ENCODE peak calls at places on chromosome 3, in ten cellular contexts. W, C, V, M, D, B, O, P, G and K are unnamed samples.

GRCh38 chr3:72212396-72212795 is 427.4 kb upstream of the PROK2 start:
- DNase-seq in B (no peak), W (no peak), P (no peak), M (no peak), D (no peak), C (no peak), O (no peak), V (no peak), G (no peak), K (no peak)

GRCh38 chr3:27554706-27555105 is 70.5 kb upstream of the SLC4A7 start:
- DNase-seq in G (no peak), P (no peak), O (no peak), W (no peak), M (no peak), B (no peak), V (no peak), C (no peak), D (no peak), K (no peak)

GRCh38 chr3:185215873-185216586 is 37.8 kb downstream of the EHHADH start:
- DNase-seq in D (no peak), O (no peak), C (no peak), M (no peak), P (no peak), B (peak), G (no peak), W (no peak), V (no peak), K (peak)

GRCh38 chr3:150319900-150320299 is 88.2 kb upstream of the TSC22D2 start:
- DNase-seq in V (no peak), W (no peak), O (no peak), B (peak), G (no peak), D (no peak), C (peak), P (no peak), M (no peak), K (peak)

GRCh38 chr3:150286390-150287147 is 121.5 kb upstream of the TSC22D2 start:
- DNase-seq in V (no peak), O (no peak), C (no peak), P (no peak), B (peak), M (no peak), G (no peak), D (peak), W (peak), K (peak)

GRCh38 chr3:107973152-107973551 is 117.7 kb downstream of the CD47 start:
- DNase-seq in O (no peak), W (no peak), G (no peak), V (no peak), C (no peak), D (no peak), P (no peak), M (no peak), B (peak), K (peak)

GRCh38 chr3:184565421-184566211 is 4.0 kb downstream of the EPHB3 start:
- DNase-seq in D (no peak), O (no peak), V (peak), M (no peak), W (peak), P (peak), C (peak), G (peak), B (peak), K (peak)

GRCh38 chr3:161035711-161036110 is 69.4 kb downstream of the B3GALNT1 start:
- DNase-seq in C (peak), P (no peak), B (no peak), M (no peak), O (no peak), D (no peak), W (no peak), G (no peak), V (no peak), K (no peak)

GRCh38 chr3:47907784-47908183 is 104.8 kb downstream of the DHX30 start:
- DNase-seq in M (no peak), C (no peak), V (no peak), G (no peak), B (no peak), D (no peak), P (no peak), O (no peak), W (no peak), K (peak)

GRCh38 chr3:12350151-12350813 is 61.4 kb downstream of the PPARG start:
- DNase-seq in D (no peak), W (no peak), G (no peak), B (no peak), P (no peak), C (no peak), M (no peak), O (no peak), V (no peak), K (no peak)

GRCh38 chr3:37170097-37170496 is 4.3 kb downstream of the LRRFIP2 start:
- DNase-seq in V (no peak), G (no peak), O (no peak), P (no peak), M (no peak), D (no peak), B (no peak), W (no peak), C (no peak), K (no peak)

GRCh38 chr3:125055165-125055912 is 458 bp downstream of the HEG1 start:
- DNase-seq in W (peak), V (peak), B (no peak), O (peak), C (no peak), D (peak), P (no peak), M (no peak), G (peak), K (no peak)

GRCh38 chr3:96069065-96069464 is 745.3 kb upstream of the EPHA6 start:
- DNase-seq in C (no peak), B (no peak), M (no peak), O (no peak), P (peak), D (no peak), V (no peak), W (no peak), G (no peak), K (no peak)

GRCh38 chr3:171328419-171329082 is 131.7 kb downstream of the TNIK start:
- DNase-seq in B (peak), P (peak), M (no peak), V (peak), G (peak), C (no peak), O (no peak), W (peak), D (peak), K (no peak)

GRCh38 chr3:141646760-141647561 is 91.1 kb upstream of the RNF7 start:
- DNase-seq in O (peak), B (peak), V (no peak), G (no peak), C (peak), M (no peak), D (no peak), P (no peak), W (peak), K (peak)

GRCh38 chr3:161273589-161274218 is 52.6 kb downstream of the NMD3 start:
- DNase-seq in C (peak), M (no peak), V (no peak), D (peak), G (no peak), O (no peak), W (no peak), P (no peak), B (peak), K (no peak)

GRCh38 chr3:123321806-123322205 is 120.1 kb downstream of the SEC22A start:
- DNase-seq in B (no peak), M (no peak), W (no peak), C (no peak), P (no peak), O (no peak), G (peak), D (no peak), V (peak), K (no peak)

GRCh38 chr3:139906441-139906840 is 28.5 kb upstream of the CLSTN2 start:
- DNase-seq in G (no peak), M (no peak), O (no peak), W (peak), P (no peak), D (no peak), B (peak), V (no peak), C (peak), K (peak)

GRCh38 chr3:11690863-11691833 is 47.4 kb upstream of the VGLL4 start:
- DNase-seq in V (no peak), B (peak), C (peak), D (no peak), G (no peak), P (no peak), W (peak), M (no peak), O (no peak), K (peak)

GRCh38 chr3:121649645-121650044 is 11.1 kb downstream of the HCLS1 start:
- DNase-seq in M (no peak), W (no peak), D (no peak), P (no peak), B (peak), C (no peak), V (no peak), O (no peak), G (no peak), K (peak)

GRCh38 chr3:81592101-81592500 is 169.3 kb downstream of the GBE1 start:
- DNase-seq in P (no peak), W (no peak), V (no peak), O (no peak), C (no peak), D (no peak), G (no peak), B (peak), M (no peak), K (peak)

GRCh38 chr3:155391104-155391503 is 97.6 kb upstream of the STRIT1 start:
- DNase-seq in G (no peak), M (no peak), C (no peak), O (no peak), V (no peak), P (no peak), D (no peak), B (no peak), W (no peak), K (no peak)

GRCh38 chr3:33131328-33132018 is 17.7 kb downstream of the CRTAP start:
- DNase-seq in M (no peak), O (no peak), W (peak), G (no peak), P (no peak), B (peak), D (peak), V (no peak), C (peak), K (peak)

GRCh38 chr3:169811606-169812123 is 1.0 kb upstream of the LRRIQ4 start:
- DNase-seq in C (peak), O (no peak), B (peak), G (no peak), W (no peak), V (no peak), P (no peak), M (no peak), D (no peak), K (no peak)

GRCh38 chr3:105513042-105513441 is 146.3 kb downstream of the ALCAM start:
- DNase-seq in P (no peak), G (no peak), D (no peak), M (no peak), B (peak), O (no peak), W (no peak), C (peak), V (no peak), K (peak)

DNA sequence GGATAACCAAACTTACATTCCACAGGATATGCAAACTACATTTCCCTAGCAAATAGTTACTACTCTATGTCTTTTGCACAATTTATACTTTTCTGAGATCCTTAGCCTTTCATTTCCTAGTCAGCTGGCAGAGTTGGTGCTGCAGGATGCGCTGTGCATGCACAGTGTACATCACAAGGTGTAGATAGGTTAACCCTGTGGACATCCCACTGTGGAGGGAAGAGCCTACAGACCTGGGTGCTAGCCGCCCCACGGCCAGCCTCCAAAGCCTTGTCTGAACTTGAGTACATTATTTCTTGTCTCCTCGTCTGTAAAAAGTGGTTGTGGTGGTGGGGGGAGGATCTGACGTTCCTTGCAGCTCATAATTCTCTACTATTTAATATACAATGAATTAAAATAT is 3.5 kb downstream of the TNFSF10 start:
- DNase-seq in B (no peak), W (no peak), P (no peak), G (no peak), M (no peak), D (no peak), C (no peak), O (no peak), V (no peak), K (no peak)
- H3K27ac ChIP-seq in B (no peak), W (no peak), P (peak), G (peak), M (peak), D (no peak), C (no peak), O (no peak), V (peak), K (no peak)

GRCh38 chr3:177481329-177481728 is 284.0 kb upstream of the TBL1XR1 start:
- DNase-seq in V (no peak), B (no peak), C (no peak), D (no peak), M (no peak), P (no peak), O (no peak), W (no peak), G (no peak), K (no peak)

GRCh38 chr3:177484926-177485325 is 287.6 kb upstream of the TBL1XR1 start:
- DNase-seq in V (no peak), M (no peak), C (no peak), O (no peak), G (no peak), W (no peak), P (no peak), B (no peak), D (no peak), K (no peak)

GRCh38 chr3:177484206-177484605 is 286.9 kb upstream of the TBL1XR1 start:
- DNase-seq in B (no peak), G (no peak), P (no peak), W (no peak), D (no peak), C (no peak), O (no peak), V (no peak), M (no peak), K (no peak)

GRCh38 chr3:177482048-177482741 is 284.9 kb upstream of the TBL1XR1 start:
- DNase-seq in C (no peak), D (no peak), O (no peak), P (no peak), B (peak), W (no peak), V (no peak), G (no peak), M (no peak), K (no peak)

DNA sequence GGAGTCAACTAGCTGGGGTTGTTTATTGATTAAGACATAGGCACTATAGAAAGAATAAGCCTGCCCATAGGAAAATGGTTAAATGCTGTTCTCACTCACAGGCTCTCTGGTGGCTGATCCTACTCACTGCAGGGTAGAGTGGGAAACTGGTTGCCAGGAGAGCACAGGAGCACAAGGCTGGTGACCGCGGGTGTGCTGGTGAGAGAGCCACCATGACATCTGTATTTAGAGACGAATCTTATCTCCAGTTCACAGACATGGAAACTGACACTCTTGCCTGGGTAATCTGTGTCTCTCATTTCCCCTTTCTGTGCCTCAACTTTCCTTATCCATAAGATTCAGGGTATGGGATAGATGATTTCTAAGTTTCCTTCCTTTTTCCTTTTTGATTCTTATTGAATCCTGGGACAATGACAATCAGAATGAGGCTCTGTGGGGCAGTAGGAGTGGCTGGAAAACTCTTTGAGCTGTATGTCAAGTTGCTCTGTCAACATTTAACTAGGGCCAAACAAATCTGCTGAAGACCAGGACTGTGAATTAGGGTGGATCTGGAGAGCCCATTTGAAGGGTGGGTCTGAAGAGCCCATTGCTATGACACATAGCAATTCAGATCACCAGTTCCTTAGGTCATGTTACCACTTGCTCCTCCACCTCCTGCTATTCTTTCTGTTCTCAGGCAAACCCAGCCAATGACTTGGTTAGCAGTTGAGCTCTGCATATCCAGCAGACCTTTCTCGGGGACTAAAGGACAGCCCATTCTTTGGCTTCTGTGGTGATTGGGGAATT is 286.1 kb upstream of the TBL1XR1 start:
- DNase-seq in W (peak), D (no peak), C (no peak), V (no peak), M (no peak), O (no peak), P (no peak), G (no peak), B (peak), K (peak)
- H3K27ac ChIP-seq in W (peak), D (no peak), C (no peak), V (no peak), M (no peak), O (no peak), P (no peak), G (no peak), B (no peak), K (peak)

GRCh38 chr3:159785276-159785675 is 203.4 kb upstream of the IL12A start:
- DNase-seq in P (no peak), W (no peak), M (no peak), O (no peak), G (no peak), D (no peak), C (peak), B (peak), V (no peak), K (peak)
- H3K27ac ChIP-seq in P (no peak), W (no peak), M (no peak), O (no peak), G (no peak), D (no peak), C (peak), B (peak), V (no peak), K (peak)

GRCh38 chr3:182713743-182714517 is 79.4 kb upstream of the ATP11B start:
- DNase-seq in P (no peak), C (peak), W (no peak), B (peak), O (no peak), D (peak), G (no peak), V (no peak), M (no peak), K (peak)

GRCh38 chr3:182711853-182712252 is 81.5 kb upstream of the ATP11B start:
- DNase-seq in G (no peak), P (no peak), B (no peak), W (no peak), O (no peak), C (no peak), D (no peak), V (no peak), M (no peak), K (no peak)

GRCh38 chr3:182716114-182716688 is 77.1 kb upstream of the ATP11B start:
- DNase-seq in C (no peak), G (no peak), P (no peak), M (no peak), B (no peak), W (no peak), V (no peak), O (no peak), D (no peak), K (no peak)

GRCh38 chr3:182717216-182717615 is 76.1 kb upstream of the ATP11B start:
- DNase-seq in P (no peak), B (peak), O (no peak), V (no peak), D (no peak), M (no peak), W (no peak), C (no peak), G (no peak), K (peak)

GRCh38 chr3:182715006-182715405 is 78.3 kb upstream of the ATP11B start:
- DNase-seq in C (no peak), M (no peak), D (no peak), B (no peak), G (no peak), P (no peak), O (no peak), V (no peak), W (no peak), K (no peak)
- H3K27ac ChIP-seq in C (no peak), M (no peak), D (no peak), B (no peak), G (no peak), P (no peak), O (no peak), V (no peak), W (no peak), K (no peak)

GRCh38 chr3:187292631-187293513 is 1.3 kb upstream of the MASP1 start:
- DNase-seq in O (peak), D (no peak), M (no peak), W (no peak), V (no peak), C (peak), P (no peak), G (no peak), B (no peak), K (no peak)
- H3K27ac ChIP-seq in O (peak), D (no peak), M (peak), W (no peak), V (no peak), C (no peak), P (no peak), G (peak), B (no peak), K (no peak)

GRCh38 chr3:146469206-146470017 is at the start of gene PLSCR2:
- DNase-seq in D (peak), M (peak), G (peak), W (peak), P (peak), C (no peak), B (peak), V (peak), O (peak), K (no peak)
- H3K27ac ChIP-seq in D (peak), M (peak), G (peak), W (no peak), P (peak), C (no peak), B (peak), V (peak), O (peak), K (no peak)

GRCh38 chr3:52204337-52205073 is 6.5 kb downstream of the ALAS1 start:
- DNase-seq in P (no peak), V (peak), D (no peak), C (no peak), O (no peak), W (no peak), M (no peak), B (peak), G (no peak), K (peak)
- H3K27ac ChIP-seq in P (no peak), V (no peak), D (no peak), C (no peak), O (no peak), W (no peak), M (no peak), B (peak), G (no peak), K (no peak)

GRCh38 chr3:174440741-174441587 is 418.2 kb upstream of the NAALADL2 start:
- DNase-seq in G (peak), D (peak), O (peak), C (peak), W (peak), P (peak), B (peak), M (peak), V (peak), K (peak)
- H3K27ac ChIP-seq in G (peak), D (no peak), O (peak), C (peak), W (peak), P (peak), B (peak), M (peak), V (peak), K (peak)

GRCh38 chr3:132286035-132286434 is 31.2 kb upstream of the ACP3 start:
- DNase-seq in W (no peak), C (no peak), P (no peak), O (no peak), G (no peak), M (no peak), V (no peak), B (no peak), D (no peak), K (no peak)
- H3K27ac ChIP-seq in W (no peak), C (no peak), P (no peak), O (no peak), G (no peak), M (no peak), V (no peak), B (no peak), D (no peak), K (no peak)